ENCODE peak calls at places on chromosomes 13 and 19, in five cellular contexts. One of them, this sample, is unnamed.

GRCh38 chr13:30125422-30126073 is 181.8 kb downstream of the KATNAL1 start:
- DNase-seq in AG04450: peak
- DNase-seq in BJ: peak
- DNase-seq in upper lobe of left lung: peak
- DNase-seq in hepatocyte: peak
- DNase-seq in this sample: no peak

GRCh38 chr13:63614874-63615612 is 2199.4 kb upstream of the PCDH20 start:
- DNase-seq in BJ: no peak
- DNase-seq in upper lobe of left lung: no peak
- DNase-seq in hepatocyte: no peak
- DNase-seq in AG04450: peak
- DNase-seq in this sample: no peak

GRCh38 chr19:16589917-16590316 is 17.7 kb upstream of the SLC35E1 start:
- DNase-seq in hepatocyte: no peak
- DNase-seq in upper lobe of left lung: peak
- DNase-seq in AG04450: no peak
- DNase-seq in BJ: no peak
- DNase-seq in this sample: no peak

GRCh38 chr13:23321534-23322241 is 111.8 kb downstream of the SACS start:
- DNase-seq in BJ: peak
- DNase-seq in upper lobe of left lung: no peak
- DNase-seq in AG04450: peak
- DNase-seq in hepatocyte: peak
- DNase-seq in this sample: no peak

GRCh38 chr13:79405501-79405830 is 589 bp downstream of the RBM26 start:
- DNase-seq in hepatocyte: no peak
- DNase-seq in AG04450: no peak
- DNase-seq in BJ: no peak
- DNase-seq in upper lobe of left lung: no peak
- DNase-seq in this sample: no peak

GRCh38 chr19:49017666-49018351 is 918 bp upstream of the LHB start:
- DNase-seq in BJ: no peak
- DNase-seq in upper lobe of left lung: peak
- DNase-seq in hepatocyte: peak
- DNase-seq in AG04450: no peak
- DNase-seq in this sample: peak

GRCh38 chr13:29428310-29428991 is 167.0 kb downstream of the SLC7A1 start:
- DNase-seq in upper lobe of left lung: no peak
- DNase-seq in AG04450: no peak
- DNase-seq in hepatocyte: peak
- DNase-seq in BJ: no peak
- DNase-seq in this sample: no peak

GRCh38 chr19:18611327-18612050 is 1.2 kb upstream of the TMEM59L start:
- DNase-seq in AG04450: no peak
- DNase-seq in upper lobe of left lung: no peak
- DNase-seq in hepatocyte: no peak
- DNase-seq in BJ: no peak
- DNase-seq in this sample: no peak

GRCh38 chr19:6232567-6232966 is 47.2 kb downstream of the MLLT1 start:
- DNase-seq in hepatocyte: no peak
- DNase-seq in AG04450: peak
- DNase-seq in BJ: peak
- DNase-seq in upper lobe of left lung: no peak
- DNase-seq in this sample: no peak

GRCh38 chr13:52169839-52170238 is 10.4 kb upstream of the NEK3 start:
- DNase-seq in BJ: no peak
- DNase-seq in hepatocyte: no peak
- DNase-seq in upper lobe of left lung: no peak
- DNase-seq in AG04450: no peak
- DNase-seq in this sample: no peak

GRCh38 chr13:80469841-80470378 is 129.0 kb upstream of the SPRY2 start:
- DNase-seq in upper lobe of left lung: peak
- DNase-seq in AG04450: no peak
- DNase-seq in hepatocyte: peak
- DNase-seq in BJ: no peak
- DNase-seq in this sample: no peak

GRCh38 chr13:112142401-112142930 is 75.5 kb downstream of the SOX1 start:
- DNase-seq in upper lobe of left lung: no peak
- DNase-seq in BJ: no peak
- DNase-seq in hepatocyte: no peak
- DNase-seq in AG04450: no peak
- DNase-seq in this sample: no peak

GRCh38 chr13:102974574-102975195 is 91.5 kb downstream of the SLC10A2 start:
- DNase-seq in upper lobe of left lung: no peak
- DNase-seq in hepatocyte: no peak
- DNase-seq in AG04450: no peak
- DNase-seq in BJ: no peak
- DNase-seq in this sample: no peak

GRCh38 chr13:94169783-94170513 is 309.5 kb downstream of the DCT start:
- DNase-seq in AG04450: no peak
- DNase-seq in upper lobe of left lung: no peak
- DNase-seq in hepatocyte: no peak
- DNase-seq in BJ: no peak
- DNase-seq in this sample: no peak

GRCh38 chr13:94599877-94600276 is 1.8 kb upstream of the GPR180 start:
- DNase-seq in BJ: no peak
- DNase-seq in upper lobe of left lung: no peak
- DNase-seq in AG04450: no peak
- DNase-seq in hepatocyte: no peak
- DNase-seq in this sample: no peak

GRCh38 chr13:51479199-51479523 is 26.3 kb upstream of the INTS6 start:
- DNase-seq in hepatocyte: no peak
- DNase-seq in upper lobe of left lung: no peak
- DNase-seq in AG04450: no peak
- DNase-seq in BJ: no peak
- DNase-seq in this sample: no peak

GRCh38 chr19:21569497-21569870 is 64.1 kb downstream of the ZNF429 start:
- DNase-seq in AG04450: no peak
- DNase-seq in upper lobe of left lung: peak
- DNase-seq in hepatocyte: no peak
- DNase-seq in BJ: no peak
- DNase-seq in this sample: peak

GRCh38 chr13:83620535-83621220 is 261.6 kb downstream of the SLITRK1 start:
- DNase-seq in upper lobe of left lung: no peak
- DNase-seq in hepatocyte: no peak
- DNase-seq in BJ: no peak
- DNase-seq in AG04450: peak
- DNase-seq in this sample: no peak

GRCh38 chr19:17183858-17184271 is 31.3 kb upstream of the USE1 start:
- DNase-seq in BJ: no peak
- DNase-seq in upper lobe of left lung: no peak
- DNase-seq in AG04450: no peak
- DNase-seq in hepatocyte: no peak
- DNase-seq in this sample: peak

GRCh38 chr13:93786846-93787245 is 560.2 kb downstream of the GPC6 start:
- DNase-seq in AG04450: no peak
- DNase-seq in upper lobe of left lung: no peak
- DNase-seq in BJ: no peak
- DNase-seq in hepatocyte: no peak
- DNase-seq in this sample: no peak

GRCh38 chr13:72462726-72463125 is 264.7 kb downstream of the MZT1 start:
- DNase-seq in hepatocyte: no peak
- DNase-seq in upper lobe of left lung: no peak
- DNase-seq in BJ: no peak
- DNase-seq in AG04450: no peak
- DNase-seq in this sample: no peak

GRCh38 chr19:34217952-34218817 is 36.2 kb upstream of the GARRE1 start:
- DNase-seq in hepatocyte: peak
- DNase-seq in BJ: peak
- DNase-seq in AG04450: peak
- DNase-seq in upper lobe of left lung: no peak
- DNase-seq in this sample: peak

GRCh38 chr19:35466259-35466658 is 18.2 kb downstream of the FFAR2 start:
- DNase-seq in hepatocyte: no peak
- DNase-seq in AG04450: no peak
- DNase-seq in upper lobe of left lung: no peak
- DNase-seq in BJ: no peak
- DNase-seq in this sample: no peak

GRCh38 chr19:18225355-18225701 is 910 bp downstream of the PDE4C start:
- DNase-seq in AG04450: no peak
- DNase-seq in BJ: no peak
- DNase-seq in upper lobe of left lung: no peak
- DNase-seq in hepatocyte: no peak
- DNase-seq in this sample: no peak

GRCh38 chr19:41548954-41549688 is 26.8 kb upstream of the CEACAM21 start:
- DNase-seq in AG04450: no peak
- DNase-seq in hepatocyte: no peak
- DNase-seq in upper lobe of left lung: no peak
- DNase-seq in BJ: no peak
- DNase-seq in this sample: peak

GRCh38 chr19:34034318-34034846 is 137.9 kb upstream of the LSM14A start:
- DNase-seq in AG04450: no peak
- DNase-seq in upper lobe of left lung: no peak
- DNase-seq in BJ: no peak
- DNase-seq in hepatocyte: no peak
- DNase-seq in this sample: no peak

GRCh38 chr13:24893863-24894262 is 129.9 kb downstream of the RNF17 start:
- DNase-seq in AG04450: no peak
- DNase-seq in hepatocyte: no peak
- DNase-seq in upper lobe of left lung: no peak
- DNase-seq in BJ: no peak
- DNase-seq in this sample: no peak

GRCh38 chr19:33683881-33684549 is 62.3 kb downstream of the CHST8 start:
- DNase-seq in AG04450: peak
- DNase-seq in hepatocyte: peak
- DNase-seq in BJ: no peak
- DNase-seq in upper lobe of left lung: no peak
- DNase-seq in this sample: no peak

DNA sequence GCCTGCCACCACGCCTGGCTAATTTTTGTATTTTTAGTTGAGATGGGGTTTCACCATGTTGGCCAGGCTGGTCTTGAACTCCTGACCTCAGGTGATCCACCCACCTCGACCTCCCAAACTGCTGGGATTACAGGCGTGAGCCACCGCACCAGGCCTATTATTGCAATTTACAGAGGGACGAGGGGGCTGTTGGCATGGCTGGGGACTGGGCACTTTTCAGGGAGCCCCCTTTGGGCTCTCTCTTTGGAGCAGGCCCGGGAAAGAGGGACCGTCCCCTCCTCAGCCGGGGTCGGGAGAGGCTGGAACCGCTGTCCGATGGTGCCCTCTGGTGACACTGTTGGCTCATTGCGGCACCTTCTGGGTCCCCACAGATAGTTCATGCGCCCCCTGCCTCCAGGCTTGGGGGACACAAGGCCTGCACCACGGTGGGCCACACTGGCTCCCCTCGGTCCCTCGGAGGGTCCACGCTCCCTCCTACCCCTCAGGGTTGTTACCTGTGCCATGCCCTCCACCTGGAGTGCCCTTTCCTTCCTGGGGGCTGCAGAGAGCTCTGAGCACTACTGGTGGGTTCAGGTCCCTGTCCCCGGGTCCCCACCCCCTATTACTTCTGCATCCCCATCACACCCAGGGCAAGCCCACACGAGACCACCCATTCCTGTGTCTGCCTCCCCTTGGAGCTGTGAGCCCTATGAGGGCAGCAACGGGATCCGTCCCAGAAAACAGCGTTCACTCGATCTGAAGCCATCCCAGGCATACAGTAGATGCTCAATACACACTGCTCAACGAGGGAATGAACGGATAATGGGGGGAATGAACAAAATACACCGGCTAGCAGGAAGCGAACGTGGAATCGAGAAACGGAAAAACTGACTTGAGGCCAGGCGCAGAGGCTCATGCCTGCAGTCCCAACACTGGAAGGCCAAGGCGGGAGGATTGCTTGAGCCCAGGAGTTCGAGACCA is 12.5 kb downstream of the FEM1A start:
- DNase-seq in upper lobe of left lung: peak
- DNase-seq in BJ: no peak
- DNase-seq in hepatocyte: peak
- DNase-seq in AG04450: no peak
- DNase-seq in this sample: peak
- H3K4me3 ChIP-seq in upper lobe of left lung: no peak
- H3K4me3 ChIP-seq in BJ: no peak
- H3K4me3 ChIP-seq in hepatocyte: no peak
- H3K4me3 ChIP-seq in AG04450: no peak
- H3K4me3 ChIP-seq in this sample: no peak

GRCh38 chr19:3585301-3586123 is at the start of gene GIPC3:
- DNase-seq in hepatocyte: no peak
- DNase-seq in upper lobe of left lung: no peak
- DNase-seq in AG04450: no peak
- DNase-seq in BJ: no peak
- DNase-seq in this sample: no peak
- H3K4me3 ChIP-seq in hepatocyte: no peak
- H3K4me3 ChIP-seq in upper lobe of left lung: peak
- H3K4me3 ChIP-seq in AG04450: peak
- H3K4me3 ChIP-seq in BJ: peak
- H3K4me3 ChIP-seq in this sample: peak

GRCh38 chr13:108911807-108912206 is 282.4 kb downstream of the MYO16 start:
- DNase-seq in AG04450: no peak
- DNase-seq in upper lobe of left lung: no peak
- DNase-seq in hepatocyte: no peak
- DNase-seq in BJ: no peak
- DNase-seq in this sample: no peak

GRCh38 chr13:108915634-108916497 is 286.5 kb downstream of the MYO16 start:
- DNase-seq in AG04450: peak
- DNase-seq in upper lobe of left lung: peak
- DNase-seq in hepatocyte: peak
- DNase-seq in BJ: no peak
- DNase-seq in this sample: no peak

GRCh38 chr13:108917581-108917980 is 288.2 kb downstream of the MYO16 start:
- DNase-seq in AG04450: no peak
- DNase-seq in hepatocyte: no peak
- DNase-seq in upper lobe of left lung: no peak
- DNase-seq in BJ: no peak
- DNase-seq in this sample: no peak

GRCh38 chr13:108919036-108919907 is 289.9 kb downstream of the MYO16 start:
- DNase-seq in BJ: peak
- DNase-seq in AG04450: no peak
- DNase-seq in upper lobe of left lung: no peak
- DNase-seq in hepatocyte: no peak
- DNase-seq in this sample: no peak

GRCh38 chr13:108915095-108915633 is 285.8 kb downstream of the MYO16 start:
- DNase-seq in BJ: no peak
- DNase-seq in AG04450: peak
- DNase-seq in upper lobe of left lung: no peak
- DNase-seq in hepatocyte: peak
- DNase-seq in this sample: no peak
- H3K4me3 ChIP-seq in BJ: no peak
- H3K4me3 ChIP-seq in AG04450: peak
- H3K4me3 ChIP-seq in upper lobe of left lung: no peak
- H3K4me3 ChIP-seq in hepatocyte: no peak
- H3K4me3 ChIP-seq in this sample: no peak

GRCh38 chr19:45368737-45369340 is 1.5 kb downstream of the ERCC2 start:
- DNase-seq in AG04450: no peak
- DNase-seq in upper lobe of left lung: no peak
- DNase-seq in BJ: no peak
- DNase-seq in hepatocyte: no peak
- DNase-seq in this sample: no peak

GRCh38 chr19:45368127-45368526 is 2.2 kb downstream of the ERCC2 start:
- DNase-seq in AG04450: no peak
- DNase-seq in hepatocyte: no peak
- DNase-seq in BJ: no peak
- DNase-seq in upper lobe of left lung: no peak
- DNase-seq in this sample: no peak

GRCh38 chr19:45364696-45365095 is 5.7 kb downstream of the ERCC2 start:
- DNase-seq in upper lobe of left lung: no peak
- DNase-seq in AG04450: no peak
- DNase-seq in hepatocyte: no peak
- DNase-seq in BJ: no peak
- DNase-seq in this sample: no peak

GRCh38 chr19:45376045-45376724 is 5.8 kb upstream of the ERCC2 start:
- DNase-seq in hepatocyte: peak
- DNase-seq in AG04450: peak
- DNase-seq in BJ: peak
- DNase-seq in upper lobe of left lung: no peak
- DNase-seq in this sample: no peak

GRCh38 chr19:45370410-45371204 is at the start of gene ERCC2:
- DNase-seq in upper lobe of left lung: peak
- DNase-seq in AG04450: peak
- DNase-seq in BJ: peak
- DNase-seq in hepatocyte: peak
- DNase-seq in this sample: peak
- H3K4me3 ChIP-seq in upper lobe of left lung: peak
- H3K4me3 ChIP-seq in AG04450: peak
- H3K4me3 ChIP-seq in BJ: peak
- H3K4me3 ChIP-seq in hepatocyte: peak
- H3K4me3 ChIP-seq in this sample: peak